ENCODE peak calls at places on chromosome 21, in seven cellular contexts. One of them, this sample, is unnamed.

GRCh38 chr21:46182548-46183336 is 1.5 kb downstream of the SPATC1L start:
- DNase-seq in ovary: peak; percentile 63
- DNase-seq in GM23338: peak; percentile 53
- DNase-seq in tibial artery: no peak
- DNase-seq in SJSA1: no peak
- DNase-seq in CD4-positive, CD25-positive, alpha-beta regulatory T cell: no peak
- DNase-seq in upper lobe of right lung: no peak
- DNase-seq in this sample: peak; percentile 59

GRCh38 chr21:45979141-45979631 is 2.4 kb upstream of the COL6A1 start:
- DNase-seq in ovary: peak; percentile 63
- DNase-seq in GM23338: no peak
- DNase-seq in tibial artery: peak; percentile 71
- DNase-seq in SJSA1: peak; percentile 40
- DNase-seq in CD4-positive, CD25-positive, alpha-beta regulatory T cell: no peak
- DNase-seq in upper lobe of right lung: peak; percentile 65
- DNase-seq in this sample: no peak

GRCh38 chr21:15732290-15732995 is 2.7 kb downstream of the USP25 start:
- DNase-seq in ovary: no peak
- DNase-seq in GM23338: no peak
- DNase-seq in tibial artery: no peak
- DNase-seq in SJSA1: no peak
- DNase-seq in CD4-positive, CD25-positive, alpha-beta regulatory T cell: no peak
- DNase-seq in upper lobe of right lung: no peak
- DNase-seq in this sample: no peak

GRCh38 chr21:45970674-45971486 is 10.7 kb upstream of the COL6A1 start:
- DNase-seq in ovary: peak; percentile 86
- DNase-seq in GM23338: peak; percentile 79
- DNase-seq in tibial artery: peak; percentile 78
- DNase-seq in SJSA1: peak; percentile 75
- DNase-seq in CD4-positive, CD25-positive, alpha-beta regulatory T cell: no peak
- DNase-seq in upper lobe of right lung: peak; percentile 75
- DNase-seq in this sample: no peak

GRCh38 chr21:44892536-44893277 is 19.2 kb upstream of the PTTG1IP start:
- DNase-seq in ovary: peak; percentile 63
- DNase-seq in GM23338: peak; percentile 81
- DNase-seq in tibial artery: no peak
- DNase-seq in SJSA1: no peak
- DNase-seq in CD4-positive, CD25-positive, alpha-beta regulatory T cell: peak; percentile 60
- DNase-seq in upper lobe of right lung: peak; percentile 86
- DNase-seq in this sample: no peak

GRCh38 chr21:29181799-29182470 is 51.5 kb downstream of the MAP3K7CL start:
- DNase-seq in ovary: no peak
- DNase-seq in GM23338: no peak
- DNase-seq in tibial artery: no peak
- DNase-seq in SJSA1: peak; percentile 80
- DNase-seq in CD4-positive, CD25-positive, alpha-beta regulatory T cell: no peak
- DNase-seq in upper lobe of right lung: no peak
- DNase-seq in this sample: no peak

GRCh38 chr21:44699502-44700001 is 2.6 kb downstream of the KRTAP10-12 start:
- DNase-seq in ovary: no peak
- DNase-seq in GM23338: no peak
- DNase-seq in tibial artery: peak; percentile 57
- DNase-seq in SJSA1: no peak
- DNase-seq in CD4-positive, CD25-positive, alpha-beta regulatory T cell: no peak
- DNase-seq in upper lobe of right lung: no peak
- DNase-seq in this sample: peak; percentile 26

GRCh38 chr21:46420241-46421190 is 38.2 kb upstream of the DIP2A start:
- DNase-seq in ovary: no peak
- DNase-seq in GM23338: no peak
- DNase-seq in tibial artery: no peak
- DNase-seq in SJSA1: no peak
- DNase-seq in CD4-positive, CD25-positive, alpha-beta regulatory T cell: no peak
- DNase-seq in upper lobe of right lung: no peak
- DNase-seq in this sample: no peak

GRCh38 chr21:45016031-45016430 is 58.3 kb upstream of the ADARB1 start:
- DNase-seq in ovary: no peak
- DNase-seq in GM23338: no peak
- DNase-seq in tibial artery: peak; percentile 64
- DNase-seq in SJSA1: no peak
- DNase-seq in CD4-positive, CD25-positive, alpha-beta regulatory T cell: no peak
- DNase-seq in upper lobe of right lung: no peak
- DNase-seq in this sample: no peak

GRCh38 chr21:29340228-29340627 is 41.5 kb downstream of the BACH1 start:
- DNase-seq in ovary: no peak
- DNase-seq in GM23338: no peak
- DNase-seq in tibial artery: no peak
- DNase-seq in SJSA1: no peak
- DNase-seq in CD4-positive, CD25-positive, alpha-beta regulatory T cell: no peak
- DNase-seq in upper lobe of right lung: no peak
- DNase-seq in this sample: no peak

GRCh38 chr21:46023126-46023985 is 41.8 kb downstream of the COL6A1 start:
- DNase-seq in ovary: no peak
- DNase-seq in GM23338: no peak
- DNase-seq in tibial artery: no peak
- DNase-seq in SJSA1: no peak
- DNase-seq in CD4-positive, CD25-positive, alpha-beta regulatory T cell: no peak
- DNase-seq in upper lobe of right lung: no peak
- DNase-seq in this sample: no peak

GRCh38 chr21:45098867-45099266 is 24.5 kb downstream of the ADARB1 start:
- DNase-seq in ovary: no peak
- DNase-seq in GM23338: peak; percentile 58
- DNase-seq in tibial artery: no peak
- DNase-seq in SJSA1: no peak
- DNase-seq in CD4-positive, CD25-positive, alpha-beta regulatory T cell: no peak
- DNase-seq in upper lobe of right lung: no peak
- DNase-seq in this sample: no peak

GRCh38 chr21:30439975-30440374 is at the start of gene KRTAP15-1:
- DNase-seq in ovary: no peak
- DNase-seq in GM23338: no peak
- DNase-seq in tibial artery: no peak
- DNase-seq in SJSA1: no peak
- DNase-seq in CD4-positive, CD25-positive, alpha-beta regulatory T cell: no peak
- DNase-seq in upper lobe of right lung: no peak
- DNase-seq in this sample: no peak

GRCh38 chr21:30448514-30448913 is 8.4 kb downstream of the KRTAP15-1 start:
- DNase-seq in ovary: no peak
- DNase-seq in GM23338: no peak
- DNase-seq in tibial artery: no peak
- DNase-seq in SJSA1: no peak
- DNase-seq in CD4-positive, CD25-positive, alpha-beta regulatory T cell: no peak
- DNase-seq in upper lobe of right lung: no peak
- DNase-seq in this sample: no peak

GRCh38 chr21:30446969-30447368 is 6.9 kb downstream of the KRTAP15-1 start:
- DNase-seq in ovary: no peak
- DNase-seq in GM23338: no peak
- DNase-seq in tibial artery: no peak
- DNase-seq in SJSA1: no peak
- DNase-seq in CD4-positive, CD25-positive, alpha-beta regulatory T cell: no peak
- DNase-seq in upper lobe of right lung: no peak
- DNase-seq in this sample: no peak

GRCh38 chr21:30444204-30444603 is 4.1 kb downstream of the KRTAP15-1 start:
- DNase-seq in ovary: no peak
- DNase-seq in GM23338: peak; percentile 47
- DNase-seq in tibial artery: no peak
- DNase-seq in SJSA1: no peak
- DNase-seq in CD4-positive, CD25-positive, alpha-beta regulatory T cell: no peak
- DNase-seq in upper lobe of right lung: no peak
- DNase-seq in this sample: no peak

DNA sequence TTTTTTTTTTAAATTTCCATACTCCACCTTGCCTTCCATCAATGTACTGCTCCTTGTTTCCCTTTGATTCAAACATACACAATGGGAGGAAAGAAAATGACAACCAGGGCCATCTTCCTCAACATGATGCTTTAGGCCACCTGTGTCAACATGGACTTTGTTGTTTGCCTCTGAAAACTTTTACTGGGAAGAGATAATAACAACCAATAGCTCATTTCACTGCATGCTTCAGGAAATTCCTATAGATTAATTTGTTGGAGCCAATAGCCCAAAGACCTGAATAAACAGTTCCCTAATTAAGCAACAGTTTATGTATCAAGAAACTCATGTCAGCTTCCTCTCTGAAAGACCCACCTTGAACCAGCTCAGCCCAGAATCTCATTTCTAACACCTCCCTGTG is 3.2 kb downstream of the KRTAP15-1 start:
- DNase-seq in ovary: no peak
- DNase-seq in GM23338: no peak
- DNase-seq in tibial artery: no peak
- DNase-seq in SJSA1: no peak
- DNase-seq in CD4-positive, CD25-positive, alpha-beta regulatory T cell: no peak
- DNase-seq in upper lobe of right lung: no peak
- DNase-seq in this sample: no peak
- H3K27me3 ChIP-seq in ovary: no peaks in the 10 kb centered on the region
- H3K27me3 ChIP-seq in GM23338: no peaks in the 10 kb centered on the region
- H3K27me3 ChIP-seq in tibial artery: no peaks in the 10 kb centered on the region
- H3K27me3 ChIP-seq in SJSA1: no peaks in the 10 kb centered on the region
- H3K27me3 ChIP-seq in CD4-positive, CD25-positive, alpha-beta regulatory T cell: no peaks in the 10 kb centered on the region
- H3K27me3 ChIP-seq in upper lobe of right lung: no peaks in the 10 kb centered on the region
- H3K27me3 ChIP-seq in this sample: no peaks in the 10 kb centered on the region

DNA sequence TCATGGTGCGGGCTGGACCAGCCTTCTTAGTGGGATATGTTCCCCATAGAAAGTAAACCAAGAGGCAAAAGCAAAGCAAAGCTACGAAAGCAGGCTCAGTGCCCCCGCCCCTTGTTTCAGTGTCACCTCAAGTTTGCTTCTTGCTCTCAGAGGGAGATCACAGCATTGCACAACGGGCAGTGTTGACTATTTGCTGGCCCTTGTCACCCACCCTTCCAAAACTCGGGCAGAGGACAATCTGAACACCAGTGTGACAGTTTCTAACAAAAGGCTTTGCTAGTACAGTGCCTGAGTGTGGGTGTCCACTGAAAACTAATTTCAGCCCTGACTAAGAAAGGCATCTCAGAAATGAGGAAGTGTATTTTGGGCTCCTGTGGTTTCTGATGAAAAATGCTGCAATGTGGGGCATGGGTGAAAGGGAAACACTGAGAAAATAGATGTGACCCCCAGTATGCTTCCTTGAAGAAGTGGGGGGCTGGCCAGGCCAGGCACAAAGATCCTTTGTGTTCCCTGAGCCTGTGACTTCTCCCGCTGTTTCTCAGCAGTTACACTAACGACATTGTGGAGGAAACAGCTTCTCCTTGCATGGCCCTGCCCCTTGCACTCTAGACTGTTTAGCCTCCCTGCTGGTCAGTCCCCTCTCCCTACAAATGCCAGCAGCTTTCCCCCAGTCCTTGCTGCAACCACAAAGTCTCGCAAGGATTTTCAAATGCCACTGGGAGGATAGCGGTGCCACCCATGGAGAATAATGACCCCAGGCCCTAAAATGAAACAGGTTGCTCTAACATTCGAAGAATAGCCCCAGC is 33.3 kb upstream of the KCNE1 start:
- DNase-seq in ovary: no peak
- DNase-seq in GM23338: peak; percentile 26
- DNase-seq in tibial artery: no peak
- DNase-seq in SJSA1: peak; percentile 91
- DNase-seq in CD4-positive, CD25-positive, alpha-beta regulatory T cell: no peak
- DNase-seq in upper lobe of right lung: peak; percentile 81
- DNase-seq in this sample: peak; percentile 67
- H3K27ac ChIP-seq in ovary: no peak overlapping the region
- H3K27ac ChIP-seq in GM23338: no peak overlapping the region
- H3K27ac ChIP-seq in tibial artery: peak overlapping the region; percentile 48
- H3K27ac ChIP-seq in SJSA1: peak overlapping the region; percentile 97
- H3K27ac ChIP-seq in CD4-positive, CD25-positive, alpha-beta regulatory T cell: no peak overlapping the region
- H3K27ac ChIP-seq in upper lobe of right lung: peak overlapping the region; percentile 70
- H3K27ac ChIP-seq in this sample: peak overlapping the region; percentile 58

GRCh38 chr21:35649186-35649585 is 411.1 kb downstream of the SETD4 start:
- DNase-seq in ovary: no peak
- DNase-seq in GM23338: no peak
- DNase-seq in tibial artery: no peak
- DNase-seq in SJSA1: no peak
- DNase-seq in CD4-positive, CD25-positive, alpha-beta regulatory T cell: no peak
- DNase-seq in upper lobe of right lung: no peak
- DNase-seq in this sample: no peak

GRCh38 chr21:35646606-35647005 is 413.7 kb downstream of the SETD4 start:
- DNase-seq in ovary: no peak
- DNase-seq in GM23338: no peak
- DNase-seq in tibial artery: no peak
- DNase-seq in SJSA1: no peak
- DNase-seq in CD4-positive, CD25-positive, alpha-beta regulatory T cell: no peak
- DNase-seq in upper lobe of right lung: no peak
- DNase-seq in this sample: no peak

GRCh38 chr21:35652196-35652595 is 408.1 kb downstream of the SETD4 start:
- DNase-seq in ovary: no peak
- DNase-seq in GM23338: no peak
- DNase-seq in tibial artery: no peak
- DNase-seq in SJSA1: no peak
- DNase-seq in CD4-positive, CD25-positive, alpha-beta regulatory T cell: no peak
- DNase-seq in upper lobe of right lung: no peak
- DNase-seq in this sample: no peak

GRCh38 chr21:35651166-35651565 is 409.2 kb downstream of the SETD4 start:
- DNase-seq in ovary: no peak
- DNase-seq in GM23338: no peak
- DNase-seq in tibial artery: no peak
- DNase-seq in SJSA1: no peak
- DNase-seq in CD4-positive, CD25-positive, alpha-beta regulatory T cell: no peak
- DNase-seq in upper lobe of right lung: no peak
- DNase-seq in this sample: no peak

GRCh38 chr21:35648512-35648911 is 411.8 kb downstream of the SETD4 start:
- DNase-seq in ovary: no peak
- DNase-seq in GM23338: no peak
- DNase-seq in tibial artery: no peak
- DNase-seq in SJSA1: no peak
- DNase-seq in CD4-positive, CD25-positive, alpha-beta regulatory T cell: no peak
- DNase-seq in upper lobe of right lung: no peak
- DNase-seq in this sample: no peak
- H3K36me3 ChIP-seq in ovary: no peaks in the 10 kb centered on the region
- H3K36me3 ChIP-seq in GM23338: no peaks in the 10 kb centered on the region
- H3K36me3 ChIP-seq in tibial artery: no peaks in the 10 kb centered on the region
- H3K36me3 ChIP-seq in SJSA1: no peaks in the 10 kb centered on the region
- H3K36me3 ChIP-seq in CD4-positive, CD25-positive, alpha-beta regulatory T cell: no peaks in the 10 kb centered on the region
- H3K36me3 ChIP-seq in upper lobe of right lung: no peaks in the 10 kb centered on the region
- H3K36me3 ChIP-seq in this sample: no peaks in the 10 kb centered on the region

GRCh38 chr21:42660118-42660470 is 6.7 kb downstream of the PDE9A start:
- DNase-seq in ovary: no peak
- DNase-seq in GM23338: no peak
- DNase-seq in tibial artery: no peak
- DNase-seq in SJSA1: no peak
- DNase-seq in CD4-positive, CD25-positive, alpha-beta regulatory T cell: no peak
- DNase-seq in upper lobe of right lung: no peak
- DNase-seq in this sample: no peak
- H3K27me3 ChIP-seq in ovary: no peaks in the 10 kb centered on the region
- H3K27me3 ChIP-seq in GM23338: no peaks in the 10 kb centered on the region
- H3K27me3 ChIP-seq in tibial artery: no peaks in the 10 kb centered on the region
- H3K27me3 ChIP-seq in SJSA1: peaks cover 25% of the 10 kb centered on the region
- H3K27me3 ChIP-seq in CD4-positive, CD25-positive, alpha-beta regulatory T cell: no peaks in the 10 kb centered on the region
- H3K27me3 ChIP-seq in upper lobe of right lung: peaks cover under 1% of the 10 kb centered on the region
- H3K27me3 ChIP-seq in this sample: peaks cover 7% of the 10 kb centered on the region

DNA sequence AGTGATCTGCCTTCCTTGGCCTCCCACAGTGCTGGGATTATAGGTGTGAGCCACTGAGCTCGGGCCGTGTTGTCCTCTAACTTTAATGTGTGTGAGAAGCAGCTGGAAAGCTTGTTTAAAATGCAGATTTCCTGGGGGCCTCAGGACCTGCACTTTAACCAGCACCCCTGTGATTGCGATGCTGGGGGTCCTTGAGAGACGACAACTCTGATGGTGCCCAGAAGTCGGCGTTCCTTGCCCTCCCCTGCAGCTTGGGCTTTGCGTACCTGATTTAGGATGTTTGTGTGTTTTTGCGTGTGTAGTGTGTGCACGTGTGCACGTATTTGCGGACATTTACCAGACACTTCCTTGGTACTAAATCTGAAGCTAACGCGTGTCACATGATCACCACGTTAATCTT is 10.9 kb downstream of the IFNGR2 start:
- DNase-seq in ovary: no peak
- DNase-seq in GM23338: no peak
- DNase-seq in tibial artery: no peak
- DNase-seq in SJSA1: no peak
- DNase-seq in CD4-positive, CD25-positive, alpha-beta regulatory T cell: no peak
- DNase-seq in upper lobe of right lung: no peak
- DNase-seq in this sample: no peak
- H3K27ac ChIP-seq in ovary: no peak overlapping the region
- H3K27ac ChIP-seq in GM23338: no peak overlapping the region
- H3K27ac ChIP-seq in tibial artery: no peak overlapping the region
- H3K27ac ChIP-seq in SJSA1: no peak overlapping the region
- H3K27ac ChIP-seq in CD4-positive, CD25-positive, alpha-beta regulatory T cell: no peak overlapping the region
- H3K27ac ChIP-seq in upper lobe of right lung: no peak overlapping the region
- H3K27ac ChIP-seq in this sample: no peak overlapping the region